ENCODE peak calls at places on chromosomes 13 and 19, in four cellular contexts. L, K, Z and Y are unnamed samples.

GRCh38 chr19:53538378-53539109 is 599 bp downstream of the ZNF331 start:
- DNase-seq in L (no peak), K (no peak), Z (no peak), Y (no peak)

GRCh38 chr19:9130965-9131364 is 4.2 kb upstream of the OR7G3 start:
- DNase-seq in L (no peak), K (no peak), Z (no peak), Y (no peak)

GRCh38 chr19:33905937-33906577 is 109.4 kb downstream of the KCTD15 start:
- DNase-seq in L (peak), K (peak), Z (peak), Y (peak)

GRCh38 chr19:49957262-49957915 is 3.6 kb downstream of the SIGLEC11 start:
- DNase-seq in L (no peak), K (no peak), Z (no peak), Y (no peak)

GRCh38 chr13:31781064-31781463 is 41.7 kb downstream of the RXFP2 start:
- DNase-seq in L (no peak), K (no peak), Z (no peak), Y (no peak)

GRCh38 chr19:13281567-13282291 is 131.5 kb downstream of the IER2 start:
- DNase-seq in L (no peak), K (no peak), Z (no peak), Y (no peak)

GRCh38 chr19:31438401-31439269 is 89.4 kb upstream of the TSHZ3 start:
- DNase-seq in L (peak), K (no peak), Z (no peak), Y (no peak)

GRCh38 chr13:44904982-44905381 is 84.3 kb downstream of the NUFIP1 start:
- DNase-seq in L (no peak), K (no peak), Z (peak), Y (peak)

GRCh38 chr13:46469064-46469463 is 82.0 kb upstream of the RUBCNL start:
- DNase-seq in L (no peak), K (no peak), Z (no peak), Y (no peak)

GRCh38 chr13:112994781-112995355 is 25.9 kb downstream of the MCF2L start:
- DNase-seq in L (no peak), K (peak), Z (no peak), Y (no peak)

GRCh38 chr19:41638624-41639023 is 11.8 kb upstream of the CEACAM4 start:
- DNase-seq in L (no peak), K (no peak), Z (no peak), Y (no peak)

GRCh38 chr19:50432221-50432626 is 468 bp upstream of the MYBPC2 start:
- DNase-seq in L (no peak), K (no peak), Z (no peak), Y (no peak)

GRCh38 chr19:48806818-48807589 is 3.8 kb downstream of the BCAT2 start:
- DNase-seq in L (peak), K (peak), Z (no peak), Y (no peak)

GRCh38 chr13:63631006-63631405 is 2215.4 kb upstream of the PCDH20 start:
- DNase-seq in L (no peak), K (no peak), Z (no peak), Y (no peak)

GRCh38 chr19:48961673-48962028 is 3.5 kb upstream of the FTL start:
- DNase-seq in L (no peak), K (peak), Z (no peak), Y (no peak)

GRCh38 chr13:48857576-48857975 is 118.1 kb upstream of the FNDC3A start:
- DNase-seq in L (no peak), K (no peak), Z (no peak), Y (no peak)

GRCh38 chr13:45678282-45678681 is 23.8 kb upstream of the CBY2 start:
- DNase-seq in L (no peak), K (no peak), Z (no peak), Y (no peak)

DNA sequence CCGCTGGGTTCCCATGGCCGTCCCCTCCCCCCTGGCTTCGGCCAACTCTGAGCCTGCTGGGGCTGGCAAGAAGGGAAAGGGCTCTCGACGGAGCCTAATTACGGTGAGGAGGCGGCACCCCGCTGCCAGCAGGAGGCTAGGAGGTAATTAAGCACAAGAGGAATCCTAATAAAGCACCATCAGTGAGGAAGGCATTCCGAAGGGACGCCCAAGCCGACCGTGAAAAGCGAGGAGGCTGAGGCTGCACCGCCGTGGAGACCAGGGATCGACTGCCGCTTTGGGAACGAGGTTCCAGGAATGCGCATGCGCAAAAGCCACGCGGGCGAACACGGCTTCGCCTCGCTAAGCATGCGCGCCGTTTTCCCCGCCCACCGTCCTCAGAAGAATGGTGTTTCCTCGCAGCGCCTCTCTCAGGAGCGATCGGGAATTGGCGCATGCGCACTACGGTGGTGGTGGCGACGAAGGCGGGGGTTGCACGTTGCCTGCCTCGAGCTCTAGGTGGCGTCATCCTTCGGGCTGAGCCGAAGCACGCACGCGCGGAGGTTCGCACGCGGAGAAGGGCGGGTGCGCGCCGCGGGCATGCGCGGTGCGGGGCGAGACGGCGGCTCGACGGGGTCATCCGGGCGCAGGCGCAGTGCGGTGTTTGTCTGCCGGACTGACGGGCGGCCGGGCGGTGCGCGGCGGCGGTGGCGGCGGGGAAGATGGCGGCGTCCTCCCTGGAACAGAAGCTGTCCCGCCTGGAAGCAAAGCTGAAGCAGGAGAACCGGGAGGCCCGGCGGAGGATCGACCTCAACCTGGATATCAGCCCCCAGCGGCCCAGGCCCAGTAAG is at the start of gene MAP2K7:
- DNase-seq in L (peak), K (peak), Z (peak), Y (peak)
- TF ChIP-seq EP300 in L (no peak), K (peak), Z (peak), Y (no peak)

GRCh38 chr19:56121180-56122167 is at the start of gene ZNF787:
- DNase-seq in L (peak), K (peak), Z (peak), Y (peak)
- TF ChIP-seq POLR2A in L (peak), K (peak), Z (peak), Y (no peak)

GRCh38 chr13:27012482-27013197 is 159.0 kb downstream of the USP12 start:
- DNase-seq in L (peak), K (no peak), Z (no peak), Y (no peak)
- TF ChIP-seq EP300 in L (no peak), K (no peak), Z (no peak), Y (no peak)

GRCh38 chr19:47514869-47515588 is at the start of gene NAPA:
- DNase-seq in L (peak), K (peak), Z (peak), Y (peak)
- TF ChIP-seq POLR2A in L (no peak), K (peak), Z (peak), Y (peak)

GRCh38 chr13:41029629-41030028 is 10.5 kb upstream of the ELF1 start:
- DNase-seq in L (no peak), K (no peak), Z (no peak), Y (no peak)
- TF ChIP-seq EP300 in L (no peak), K (no peak), Z (no peak), Y (no peak)

GRCh38 chr19:35742121-35742724 is at the start of gene IGFLR1:
- DNase-seq in L (no peak), K (no peak), Z (no peak), Y (no peak)
- TF ChIP-seq POLR2A in L (no peak), K (peak), Z (no peak), Y (no peak)